ENCODE peak calls at places on chromosome 13, in four cellular contexts. I is HepG2, J is GM12878, H is H1. A is an unnamed sample.

GRCh38 chr13:24220086-24220703 is 59.7 kb downstream of the SPATA13 start:
- DNase-seq in I (peak), J (no peak), H (no peak), A (peak)

GRCh38 chr13:96636310-96636709 is 358.0 kb downstream of the OXGR1 start:
- DNase-seq in I (no peak), J (no peak), H (no peak), A (no peak)

GRCh38 chr13:110555601-110556223 is 5.8 kb downstream of the RAB20 start:
- DNase-seq in I (peak), J (no peak), H (no peak), A (no peak)

GRCh38 chr13:40496035-40496810 is 170.2 kb downstream of the FOXO1 start:
- DNase-seq in I (no peak), J (no peak), H (no peak), A (no peak)

GRCh38 chr13:32537580-32538233 is 888 bp downstream of the N4BP2L2 start:
- DNase-seq in I (no peak), J (no peak), H (peak), A (peak)

GRCh38 chr13:71613347-71613746 is 253.7 kb downstream of the DACH1 start:
- DNase-seq in I (no peak), J (no peak), H (no peak), A (no peak)

GRCh38 chr13:44738463-44738862 is 162.3 kb upstream of the TSC22D1 start:
- DNase-seq in I (no peak), J (no peak), H (no peak), A (no peak)

GRCh38 chr13:31982124-31982523 is 49.5 kb upstream of the FRY start:
- DNase-seq in I (no peak), J (no peak), H (no peak), A (no peak)

GRCh38 chr13:79459906-79460305 is 21.0 kb upstream of the NDFIP2 start:
- DNase-seq in I (no peak), J (no peak), H (no peak), A (no peak)

GRCh38 chr13:47288546-47288945 is 391.7 kb upstream of the HTR2A start:
- DNase-seq in I (no peak), J (no peak), H (no peak), A (no peak)

GRCh38 chr13:28181413-28181812 is 43.1 kb downstream of the PAN3 start:
- DNase-seq in I (no peak), J (no peak), H (no peak), A (no peak)

GRCh38 chr13:76029088-76029487 is 393.0 kb downstream of the LMO7 start:
- DNase-seq in I (no peak), J (no peak), H (no peak), A (peak)

GRCh38 chr13:30341815-30342570 is 34.6 kb upstream of the KATNAL1 start:
- DNase-seq in I (no peak), J (no peak), H (no peak), A (no peak)

GRCh38 chr13:48066310-48066989 is 28.5 kb downstream of the MED4 start:
- DNase-seq in I (peak), J (peak), H (no peak), A (peak)

GRCh38 chr13:28641600-28641926 is 17.4 kb upstream of the POMP start:
- DNase-seq in I (peak), J (peak), H (no peak), A (no peak)

DNA sequence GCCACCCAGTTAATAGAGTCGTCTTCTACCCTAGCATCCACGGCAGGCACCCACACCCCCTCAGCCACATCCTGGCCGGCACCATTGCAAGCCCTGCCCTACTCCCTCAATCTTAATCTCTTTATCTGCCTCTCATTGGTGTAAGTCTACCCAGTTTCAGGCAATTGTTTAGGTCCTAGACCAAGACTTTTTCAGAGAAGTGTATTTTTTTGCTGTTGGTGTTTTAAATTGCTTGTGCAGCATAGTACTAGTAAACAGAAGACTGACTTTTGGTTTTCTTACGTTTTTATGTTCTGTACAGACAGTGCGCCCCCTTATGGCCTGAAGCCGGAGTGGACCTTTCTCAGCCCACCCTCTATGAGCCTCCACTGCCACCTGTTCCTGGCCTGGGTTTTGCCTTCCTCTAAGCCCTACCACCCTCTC is 2.3 kb upstream of the LCP1 start:
- DNase-seq in I (peak), J (no peak), H (peak), A (peak)
- TF ChIP-seq RFX5 in I (no peak), J (no peak), H (no peak), A (no peak)

GRCh38 chr13:100234006-100234405 is 145.1 kb downstream of the PCCA start:
- DNase-seq in I (no peak), J (no peak), H (no peak), A (no peak)
- TF ChIP-seq CBX5 in I (no peak), J (no peak), H (no peak), A (no peak)

GRCh38 chr13:99658266-99658991 is 157.2 kb downstream of the TM9SF2 start:
- DNase-seq in I (no peak), J (no peak), H (peak), A (no peak)

GRCh38 chr13:99656092-99656745 is 154.9 kb downstream of the TM9SF2 start:
- DNase-seq in I (peak), J (peak), H (peak), A (peak)

GRCh38 chr13:99656843-99657506 is 155.7 kb downstream of the TM9SF2 start:
- DNase-seq in I (no peak), J (no peak), H (no peak), A (no peak)

GRCh38 chr13:99659234-99659633 is 158.0 kb downstream of the TM9SF2 start:
- DNase-seq in I (no peak), J (no peak), H (no peak), A (no peak)

DNA sequence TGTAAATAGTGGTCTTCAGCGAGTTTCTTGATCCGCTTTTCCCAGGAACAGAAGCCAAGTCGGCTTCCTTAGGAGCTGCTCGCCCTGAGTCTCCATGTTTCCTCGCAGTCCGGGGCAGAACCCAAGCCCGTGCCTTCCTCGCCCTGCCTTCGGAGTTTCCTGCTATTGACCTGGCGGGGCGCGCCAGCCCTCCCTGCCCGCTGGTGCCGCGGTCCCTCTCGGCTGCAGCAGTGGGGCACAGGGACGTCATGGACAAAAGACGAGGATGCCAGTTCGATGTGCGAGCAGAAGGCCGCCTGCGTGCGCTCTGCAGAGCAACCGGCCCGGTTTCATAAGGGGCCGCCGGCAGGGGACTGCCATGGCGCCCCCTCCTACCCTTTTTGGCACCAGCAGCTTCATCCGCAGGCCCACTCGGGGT is 156.6 kb downstream of the TM9SF2 start:
- DNase-seq in I (no peak), J (no peak), H (peak), A (no peak)
- TF ChIP-seq RFX5 in I (no peak), J (no peak), H (no peak), A (no peak)

GRCh38 chr13:69619651-69620050 is 488.0 kb upstream of the ATXN8OS start:
- DNase-seq in I (no peak), J (no peak), H (no peak), A (no peak)

GRCh38 chr13:69618838-69619237 is 488.8 kb upstream of the ATXN8OS start:
- DNase-seq in I (no peak), J (no peak), H (no peak), A (no peak)

GRCh38 chr13:69616398-69616797 is 491.2 kb upstream of the ATXN8OS start:
- DNase-seq in I (no peak), J (no peak), H (no peak), A (no peak)

GRCh38 chr13:69618393-69618792 is 489.2 kb upstream of the ATXN8OS start:
- DNase-seq in I (no peak), J (no peak), H (no peak), A (no peak)

DNA sequence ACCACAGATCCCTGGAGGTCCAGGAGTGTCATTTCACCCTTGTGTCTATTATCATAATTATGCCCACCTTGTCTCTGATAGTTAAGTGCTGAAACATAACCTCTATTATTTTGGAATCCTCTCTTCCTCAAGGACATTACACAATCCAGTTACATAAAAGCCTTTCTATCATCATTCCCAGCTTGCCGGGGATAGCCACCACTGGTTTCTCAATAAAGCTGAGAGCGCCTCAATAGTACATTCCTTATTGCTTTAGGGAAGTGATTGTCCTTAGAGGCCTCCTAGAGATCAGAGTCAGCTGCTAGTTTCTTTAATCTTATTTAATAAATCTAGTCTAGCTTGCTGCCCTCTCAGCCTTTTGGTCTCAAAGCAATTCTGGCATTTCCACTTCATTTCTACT is 490.0 kb upstream of the ATXN8OS start:
- DNase-seq in I (no peak), J (no peak), H (no peak), A (no peak)
- TF ChIP-seq CBX5 in I (no peak), J (no peak), H (no peak), A (no peak)

DNA sequence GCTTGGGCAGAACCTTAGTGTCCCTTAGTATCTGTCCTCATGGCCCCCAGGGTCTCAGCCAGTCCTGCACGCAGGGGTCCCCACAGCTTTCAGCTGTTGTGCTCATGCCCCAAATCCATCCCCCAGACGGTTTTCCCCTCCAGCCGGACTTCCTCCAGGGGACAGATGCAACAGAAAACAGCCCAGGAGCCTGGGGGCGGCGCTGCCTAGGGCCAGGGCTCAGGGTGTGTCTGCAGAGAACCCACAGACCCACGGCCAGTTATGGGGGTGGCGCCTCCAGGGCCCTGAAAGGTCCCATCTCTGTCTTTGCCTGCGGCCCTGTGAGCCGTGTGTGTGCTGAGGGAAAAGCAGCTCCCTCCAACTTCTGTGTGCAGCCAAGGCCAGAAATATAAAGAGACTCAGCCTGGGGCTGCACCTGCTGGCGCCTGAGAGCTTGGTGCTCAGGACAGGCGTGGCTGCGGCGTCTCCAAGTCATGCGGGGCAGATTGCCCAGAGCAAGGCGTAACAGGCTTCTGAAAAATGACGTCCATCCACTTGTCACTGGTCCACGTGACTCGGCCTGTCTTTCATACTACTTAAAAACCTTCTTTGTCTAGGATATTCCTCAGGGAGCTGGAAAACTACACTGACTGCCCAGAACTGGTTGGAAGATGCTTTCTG is 22.1 kb upstream of the F7 start:
- DNase-seq in I (no peak), J (no peak), H (no peak), A (no peak)
- TF ChIP-seq RFX5 in I (no peak), J (no peak), H (no peak), A (no peak)

DNA sequence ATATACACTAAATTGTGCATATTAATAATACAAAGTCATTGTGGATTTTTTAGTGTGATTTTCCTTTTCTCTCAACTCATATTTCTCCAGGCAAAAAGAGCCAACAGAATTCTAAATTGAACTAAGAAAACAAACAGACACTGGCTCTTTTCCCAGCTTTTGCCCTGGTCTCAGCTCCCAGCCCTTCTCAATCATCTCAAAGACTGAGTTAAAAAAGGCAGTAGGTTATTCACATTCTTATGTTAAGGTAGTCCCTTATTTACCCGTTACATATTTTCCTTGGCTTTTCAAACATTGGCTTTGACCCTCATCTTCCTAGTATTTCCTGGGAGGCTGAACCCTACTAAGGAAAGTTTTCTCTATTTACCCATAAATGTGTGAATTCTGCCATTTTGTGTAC is 753.6 kb downstream of the LIG4 start:
- DNase-seq in I (no peak), J (no peak), H (no peak), A (no peak)
- TF ChIP-seq CBX5 in I (no peak), J (no peak), H (no peak), A (no peak)

A was measured in K562.